ENCODE peak calls at places on chromosomes 6 and 20, in eight cellular contexts. W is heart left ventricle, H is Panc1, L is mesendoderm, E is breast epithelium, Y is vagina, T is mesenchymal stem cell, S is esophagus squamous epithelium. I is an unnamed sample.

GRCh38 chr6:169669147-169669546 is 32.7 kb downstream of the WDR27 start:
- DNase-seq in W (no peak), E (no peak), T (no peak), H (no peak), Y (no peak), S (no peak), L (no peak), I (no peak)

GRCh38 chr6:42300701-42301100 is 83.0 kb upstream of the MRPS10 start:
- DNase-seq in E (no peak), L (no peak), H (no peak), Y (no peak), T (no peak), W (no peak), S (no peak), I (no peak)

GRCh38 chr6:26349964-26350857 is 14.8 kb upstream of the BTN3A2 start:
- DNase-seq in T (no peak), S (no peak), E (no peak), W (no peak), H (no peak), Y (no peak), L (peak; percentile 84), I (no peak)

GRCh38 chr20:46220808-46221207 is 87.5 kb downstream of the CDH22 start:
- DNase-seq in T (no peak), E (no peak), W (no peak), S (no peak), Y (no peak), L (peak; percentile 92), H (no peak), I (no peak)

GRCh38 chr6:1841131-1841530 is 231.4 kb downstream of the FOXC1 start:
- DNase-seq in S (no peak), T (no peak), L (no peak), Y (no peak), W (no peak), H (no peak), E (no peak), I (no peak)

GRCh38 chr20:63136296-63136695 is 79.6 kb downstream of the YTHDF1 start:
- DNase-seq in S (no peak), T (no peak), L (no peak), Y (no peak), E (peak; percentile 39), H (no peak), W (peak; percentile 31), I (no peak)

GRCh38 chr20:10430704-10431103 is 3.3 kb downstream of the MKKS start:
- DNase-seq in H (no peak), T (no peak), E (no peak), W (no peak), Y (no peak), S (no peak), L (no peak), I (no peak)

GRCh38 chr20:2293486-2293885 is 2.3 kb upstream of the TGM3 start:
- DNase-seq in H (no peak), E (no peak), L (no peak), T (no peak), S (no peak), W (no peak), Y (no peak), I (no peak)

GRCh38 chr6:152975204-152975915 is 7.5 kb downstream of the FBXO5 start:
- DNase-seq in T (peak; percentile 65), Y (no peak), H (no peak), E (no peak), W (no peak), L (no peak), S (no peak), I (no peak)

GRCh38 chr20:61536671-61537070 is 284.6 kb downstream of the CDH4 start:
- DNase-seq in W (no peak), L (no peak), S (no peak), T (no peak), E (no peak), H (no peak), Y (no peak), I (no peak)

GRCh38 chr6:168120390-168121307 is 41.6 kb upstream of the FRMD1 start:
- DNase-seq in T (no peak), Y (peak; percentile 65), E (peak; percentile 46), W (no peak), L (no peak), S (no peak), H (no peak), I (no peak)

GRCh38 chr20:19973920-19974620 is 43.1 kb upstream of the NAA20 start:
- DNase-seq in E (no peak), W (peak; percentile 76), Y (peak; percentile 93), H (no peak), S (no peak), T (peak; percentile 87), L (no peak), I (no peak)

GRCh38 chr6:155174576-155175174 is 89.1 kb upstream of the CLDN20 start:
- DNase-seq in T (peak; percentile 85), H (peak; percentile 77), Y (no peak), S (no peak), L (peak; percentile 96), W (no peak), E (no peak), I (peak; percentile 55)

GRCh38 chr6:113776998-113777397 is 80.1 kb upstream of the MARCKS start:
- DNase-seq in W (no peak), L (peak; percentile 97), S (no peak), T (peak; percentile 24), H (no peak), Y (no peak), E (no peak), I (no peak)

GRCh38 chr20:6630494-6630893 is 137.0 kb upstream of the BMP2 start:
- DNase-seq in T (no peak), E (no peak), L (no peak), Y (no peak), W (no peak), H (no peak), S (no peak), I (no peak)

GRCh38 chr6:10763006-10763405 is 15.4 kb downstream of the TMEM14B start:
- DNase-seq in E (no peak), Y (no peak), T (peak; percentile 72), H (no peak), S (no peak), W (no peak), L (no peak), I (peak; percentile 55)

GRCh38 chr20:64010711-64011237 is 25.2 kb upstream of the C20orf204 start:
- DNase-seq in S (no peak), T (no peak), H (no peak), W (no peak), Y (no peak), E (no peak), L (no peak), I (peak; percentile 26)

GRCh38 chr6:120576061-120576460 is 758.2 kb downstream of the TBC1D32 start:
- DNase-seq in L (no peak), H (no peak), E (no peak), W (no peak), Y (no peak), T (no peak), S (no peak), I (no peak)

GRCh38 chr20:45775411-45775810 is 16.3 kb downstream of the WFDC3 start:
- DNase-seq in Y (no peak), S (no peak), W (no peak), L (no peak), E (no peak), H (no peak), T (no peak), I (no peak)

GRCh38 chr20:63742381-63743024 is 2.9 kb downstream of the SLC2A4RG start:
- DNase-seq in T (no peak), H (no peak), Y (no peak), E (no peak), W (peak; percentile 52), L (no peak), S (no peak), I (no peak)

GRCh38 chr20:58839991-58840747 is 10.5 kb downstream of the GNAS-AS1 start:
- DNase-seq in Y (no peak), H (no peak), E (no peak), W (no peak), S (no peak), L (peak; percentile 36), T (no peak), I (no peak)
- H3K4me3 ChIP-seq in Y (no peak overlapping the region), H (peak overlapping the region; percentile 55), E (peak overlapping the region; percentile 47), W (no peak overlapping the region), S (no peak overlapping the region), L (peak overlapping the region; percentile 11), T (peak overlapping the region; percentile 24), I (no peak overlapping the region)

GRCh38 chr6:111564482-111564945 is 41.2 kb downstream of the TRAF3IP2 start:
- DNase-seq in W (peak; percentile 72), T (peak; percentile 70), Y (no peak), L (no peak), E (no peak), S (no peak), H (no peak), I (no peak)
- H3K27ac ChIP-seq in W (peak overlapping the region; percentile 33), T (no peak overlapping the region), Y (peak overlapping the region; percentile 81), L (no peak overlapping the region), E (peak overlapping the region; percentile 54), S (peak overlapping the region; percentile 76), H (peak overlapping the region; percentile 83), I (peak overlapping the region; percentile 52)

GRCh38 chr6:125765944-125766343 is 16.5 kb downstream of the HEY2 start:
- DNase-seq in Y (no peak), L (no peak), W (no peak), T (no peak), H (no peak), E (no peak), S (no peak), I (no peak)

GRCh38 chr6:125764105-125764671 is 14.8 kb downstream of the HEY2 start:
- DNase-seq in E (no peak), T (no peak), Y (no peak), L (no peak), H (no peak), W (no peak), S (no peak), I (no peak)

GRCh38 chr6:125773387-125774341 is 17.1 kb upstream of the NCOA7 start:
- DNase-seq in E (no peak), H (no peak), T (no peak), S (no peak), Y (no peak), L (no peak), W (no peak), I (no peak)

GRCh38 chr6:125769147-125769783 is 19.8 kb downstream of the HEY2 start:
- DNase-seq in T (no peak), Y (no peak), H (no peak), W (no peak), L (no peak), S (no peak), E (no peak), I (no peak)
- H3K4me3 ChIP-seq in T (no peak overlapping the region), Y (no peak overlapping the region), H (no peak overlapping the region), W (no peak overlapping the region), L (no peak overlapping the region), S (no peak overlapping the region), E (no peak overlapping the region), I (no peak overlapping the region)

GRCh38 chr20:17358854-17359253 is 132.0 kb downstream of the PCSK2 start:
- DNase-seq in E (no peak), L (no peak), T (no peak), H (no peak), S (no peak), Y (peak; percentile 18), W (no peak), I (no peak)
- H3K27ac ChIP-seq in E (no peak overlapping the region), L (no peak overlapping the region), T (no peak overlapping the region), H (no peak overlapping the region), S (no peak overlapping the region), Y (no peak overlapping the region), W (no peak overlapping the region), I (no peak overlapping the region)

GRCh38 chr6:76162811-76163210 is 90.3 kb upstream of the IMPG1 start:
- DNase-seq in W (no peak), S (no peak), T (no peak), L (peak; percentile 27), E (no peak), H (no peak), Y (no peak), I (no peak)
- H3K4me3 ChIP-seq in W (no peak overlapping the region), S (no peak overlapping the region), T (no peak overlapping the region), L (no peak overlapping the region), E (no peak overlapping the region), H (no peak overlapping the region), Y (no peak overlapping the region), I (no peak overlapping the region)

I was measured in AG04450.